ENCODE peak calls at places on chromosome 5, in six cellular contexts. H is stimulated activated CD4-positive, alpha-beta T cell treated with anti-CD3 and anti-CD28 coated beads, Interleukin-12 subunit alpha, Interleukin-12 subunit beta, amount 100 ng/mL, for 4 hours; M is stromal cell of bone marrow; F is NCI-H748 treated with DMSO at 0.1 percent for 48 hours; Z is posterior cingulate gyrus; W is WTC11. U is an unnamed sample.

GRCh38 chr5:15703901-15704300 is 203.9 kb downstream of the FBXL7 start:
- DNase-seq in H (no peak), M (no peak), F (no peak), Z (no peak), W (no peak), U (no peak)

GRCh38 chr5:115580941-115581340 is 21.3 kb downstream of the TICAM2 start:
- DNase-seq in H (no peak), M (no peak), F (no peak), Z (no peak), W (no peak), U (no peak)

GRCh38 chr5:10550222-10550995 is 13.5 kb upstream of the ANKRD33B start:
- DNase-seq in H (no peak), M (no peak), F (no peak), Z (no peak), W (no peak), U (no peak)

GRCh38 chr5:77301447-77301878 is 91.0 kb downstream of the PDE8B start:
- DNase-seq in H (no peak), M (no peak), F (no peak), Z (no peak), W (no peak), U (no peak)

GRCh38 chr5:160477266-160477970 is 55.8 kb downstream of the PTTG1 start:
- DNase-seq in H (no peak), M (no peak), F (no peak), Z (no peak), W (no peak), U (no peak)

GRCh38 chr5:1053391-1054017 is 44.9 kb downstream of the NKD2 start:
- DNase-seq in H (no peak), M (no peak), F (no peak), Z (no peak), W (no peak), U (no peak)

GRCh38 chr5:180825768-180826525 is 23.3 kb upstream of the MGAT1 start:
- DNase-seq in H (no peak), M (peak), F (no peak), Z (no peak), W (no peak), U (no peak)

GRCh38 chr5:138979684-138980275 is 104.6 kb upstream of the LRRTM2 start:
- DNase-seq in H (no peak), M (no peak), F (no peak), Z (no peak), W (no peak), U (no peak)

GRCh38 chr5:146724975-146725374 is 153.6 kb downstream of the PPP2R2B start:
- DNase-seq in H (no peak), M (no peak), F (no peak), Z (no peak), W (no peak), U (no peak)

GRCh38 chr5:145056805-145057204 is 778.3 kb downstream of the PRELID2 start:
- DNase-seq in H (no peak), M (peak), F (no peak), Z (no peak), W (no peak), U (no peak)

GRCh38 chr5:126385509-126385908 is 37.7 kb upstream of the GRAMD2B start:
- DNase-seq in H (no peak), M (no peak), F (no peak), Z (no peak), W (no peak), U (no peak)

GRCh38 chr5:180366303-180366702 is 13.2 kb upstream of the GFPT2 start:
- DNase-seq in H (no peak), M (peak), F (no peak), Z (peak), W (no peak), U (no peak)

GRCh38 chr5:168114444-168115017 is 176.9 kb upstream of the WWC1 start:
- DNase-seq in H (peak), M (no peak), F (peak), Z (no peak), W (peak), U (no peak)

GRCh38 chr5:143139585-143139984 is 263.9 kb downstream of the NR3C1 start:
- DNase-seq in H (no peak), M (no peak), F (no peak), Z (no peak), W (no peak), U (no peak)

GRCh38 chr5:112977440-112977861 is 853 bp downstream of the DCP2 start:
- DNase-seq in H (no peak), M (no peak), F (no peak), Z (no peak), W (no peak), U (no peak)

GRCh38 chr5:109454726-109455505 is 45.1 kb upstream of the PJA2 start:
- DNase-seq in H (no peak), M (no peak), F (no peak), Z (no peak), W (no peak), U (peak)

GRCh38 chr5:63794979-63795378 is 167.3 kb downstream of the HTR1A start:
- DNase-seq in H (no peak), M (no peak), F (no peak), Z (no peak), W (no peak), U (no peak)

GRCh38 chr5:96050273-96050880 is 88.7 kb upstream of the ELL2 start:
- DNase-seq in H (no peak), M (no peak), F (no peak), Z (no peak), W (no peak), U (no peak)

GRCh38 chr5:150670275-150670960 is 9.4 kb downstream of the MYOZ3 start:
- DNase-seq in H (no peak), M (no peak), F (no peak), Z (no peak), W (no peak), U (no peak)

GRCh38 chr5:167014657-167015056 is 1276.8 kb upstream of the WWC1 start:
- DNase-seq in H (no peak), M (no peak), F (no peak), Z (no peak), W (no peak), U (no peak)

GRCh38 chr5:16051246-16051645 is 128.3 kb downstream of the MARCHF11 start:
- DNase-seq in H (no peak), M (peak), F (no peak), Z (no peak), W (no peak), U (no peak)

GRCh38 chr5:14487896-14488570 is 93.6 kb upstream of the OTULINL start:
- DNase-seq in H (no peak), M (no peak), F (no peak), Z (no peak), W (peak), U (no peak)

GRCh38 chr5:150000990-150001659 is 586 bp downstream of the HMGXB3 start:
- DNase-seq in H (peak), M (no peak), F (no peak), Z (peak), W (peak), U (no peak)

GRCh38 chr5:177336112-177336511 is 15.4 kb downstream of the LMAN2 start:
- DNase-seq in H (no peak), M (no peak), F (no peak), Z (no peak), W (no peak), U (no peak)

GRCh38 chr5:72457491-72457890 is 49.7 kb downstream of the ZNF366 start:
- DNase-seq in H (no peak), M (no peak), F (no peak), Z (no peak), W (no peak), U (no peak)

U was measured in AG09319.